ENCODE peak calls at places on chromosomes 6 and 20, in nine cellular contexts. One of them, this sample, is unnamed.

GRCh38 chr20:49310695-49311094 is 32.8 kb upstream of the ZNFX1 start:
- DNase-seq in suprapubic skin: no peak
- DNase-seq in ovary: no peak
- DNase-seq in stomach: no peak
- DNase-seq in A549: no peak
- DNase-seq in upper lobe of left lung: no peak
- DNase-seq in tibial nerve: no peak
- DNase-seq in GM12878: no peak
- DNase-seq in K562: no peak
- DNase-seq in this sample: no peak

GRCh38 chr6:117463762-117464665 is 18.5 kb upstream of the DCBLD1 start:
- DNase-seq in GM12878: no peak
- DNase-seq in stomach: no peak
- DNase-seq in A549: peak
- DNase-seq in upper lobe of left lung: no peak
- DNase-seq in ovary: no peak
- DNase-seq in K562: no peak
- DNase-seq in tibial nerve: no peak
- DNase-seq in suprapubic skin: no peak
- DNase-seq in this sample: no peak

GRCh38 chr6:136550045-136550329 is 235 bp downstream of the MAP7 start:
- DNase-seq in A549: no peak
- DNase-seq in upper lobe of left lung: no peak
- DNase-seq in tibial nerve: no peak
- DNase-seq in suprapubic skin: no peak
- DNase-seq in stomach: no peak
- DNase-seq in K562: peak
- DNase-seq in GM12878: no peak
- DNase-seq in ovary: no peak
- DNase-seq in this sample: no peak

GRCh38 chr20:32183947-32184635 is 23.5 kb downstream of the PLAGL2 start:
- DNase-seq in ovary: no peak
- DNase-seq in upper lobe of left lung: no peak
- DNase-seq in tibial nerve: no peak
- DNase-seq in A549: no peak
- DNase-seq in stomach: no peak
- DNase-seq in suprapubic skin: peak
- DNase-seq in K562: no peak
- DNase-seq in GM12878: no peak
- DNase-seq in this sample: no peak

GRCh38 chr6:138405816-138406403 is 1.9 kb downstream of the HEBP2 start:
- DNase-seq in GM12878: no peak
- DNase-seq in suprapubic skin: no peak
- DNase-seq in tibial nerve: no peak
- DNase-seq in stomach: no peak
- DNase-seq in ovary: no peak
- DNase-seq in upper lobe of left lung: no peak
- DNase-seq in K562: no peak
- DNase-seq in A549: no peak
- DNase-seq in this sample: no peak

GRCh38 chr20:4437131-4437530 is 284.6 kb upstream of the PRND start:
- DNase-seq in GM12878: no peak
- DNase-seq in A549: no peak
- DNase-seq in stomach: no peak
- DNase-seq in K562: no peak
- DNase-seq in ovary: no peak
- DNase-seq in suprapubic skin: no peak
- DNase-seq in upper lobe of left lung: no peak
- DNase-seq in tibial nerve: no peak
- DNase-seq in this sample: no peak

GRCh38 chr6:118869894-118870665 is 23.9 kb upstream of the ASF1A start:
- DNase-seq in stomach: no peak
- DNase-seq in K562: no peak
- DNase-seq in suprapubic skin: no peak
- DNase-seq in GM12878: no peak
- DNase-seq in upper lobe of left lung: no peak
- DNase-seq in ovary: no peak
- DNase-seq in A549: no peak
- DNase-seq in tibial nerve: no peak
- DNase-seq in this sample: no peak

GRCh38 chr20:59006167-59006863 is 739 bp downstream of the CTSZ start:
- DNase-seq in stomach: no peak
- DNase-seq in tibial nerve: peak
- DNase-seq in suprapubic skin: no peak
- DNase-seq in ovary: peak
- DNase-seq in A549: no peak
- DNase-seq in upper lobe of left lung: peak
- DNase-seq in GM12878: no peak
- DNase-seq in K562: no peak
- DNase-seq in this sample: peak

GRCh38 chr20:25521382-25521781 is 63.9 kb downstream of the NINL start:
- DNase-seq in tibial nerve: no peak
- DNase-seq in ovary: no peak
- DNase-seq in K562: no peak
- DNase-seq in A549: no peak
- DNase-seq in stomach: no peak
- DNase-seq in GM12878: no peak
- DNase-seq in upper lobe of left lung: no peak
- DNase-seq in suprapubic skin: no peak
- DNase-seq in this sample: no peak

GRCh38 chr6:30555428-30556005 is 772 bp downstream of the GNL1 start:
- DNase-seq in stomach: peak
- DNase-seq in A549: no peak
- DNase-seq in K562: peak
- DNase-seq in GM12878: no peak
- DNase-seq in upper lobe of left lung: peak
- DNase-seq in ovary: peak
- DNase-seq in suprapubic skin: peak
- DNase-seq in tibial nerve: peak
- DNase-seq in this sample: peak

GRCh38 chr6:49423817-49424216 is 39.2 kb downstream of the MMUT start:
- DNase-seq in suprapubic skin: no peak
- DNase-seq in GM12878: no peak
- DNase-seq in upper lobe of left lung: no peak
- DNase-seq in A549: peak
- DNase-seq in ovary: no peak
- DNase-seq in stomach: no peak
- DNase-seq in tibial nerve: no peak
- DNase-seq in K562: no peak
- DNase-seq in this sample: no peak

GRCh38 chr6:105346052-105346451 is 56.8 kb downstream of the PREP start:
- DNase-seq in upper lobe of left lung: no peak
- DNase-seq in stomach: no peak
- DNase-seq in suprapubic skin: no peak
- DNase-seq in A549: peak
- DNase-seq in tibial nerve: no peak
- DNase-seq in K562: no peak
- DNase-seq in ovary: no peak
- DNase-seq in GM12878: no peak
- DNase-seq in this sample: no peak

GRCh38 chr6:24985313-24985712 is 49.6 kb upstream of the RIPOR2 start:
- DNase-seq in tibial nerve: no peak
- DNase-seq in ovary: no peak
- DNase-seq in K562: no peak
- DNase-seq in suprapubic skin: no peak
- DNase-seq in GM12878: no peak
- DNase-seq in stomach: no peak
- DNase-seq in A549: no peak
- DNase-seq in upper lobe of left lung: no peak
- DNase-seq in this sample: no peak

GRCh38 chr6:88008821-88009220 is 38.8 kb upstream of the SPACA1 start:
- DNase-seq in ovary: no peak
- DNase-seq in K562: no peak
- DNase-seq in A549: peak
- DNase-seq in upper lobe of left lung: no peak
- DNase-seq in tibial nerve: no peak
- DNase-seq in stomach: no peak
- DNase-seq in GM12878: no peak
- DNase-seq in suprapubic skin: no peak
- DNase-seq in this sample: no peak

GRCh38 chr6:167907837-167908681 is 81.3 kb downstream of the AFDN start:
- DNase-seq in stomach: no peak
- DNase-seq in A549: peak
- DNase-seq in tibial nerve: no peak
- DNase-seq in GM12878: no peak
- DNase-seq in upper lobe of left lung: no peak
- DNase-seq in ovary: no peak
- DNase-seq in suprapubic skin: no peak
- DNase-seq in K562: no peak
- DNase-seq in this sample: peak

GRCh38 chr20:52410182-52410647 is 218.6 kb upstream of the ZFP64 start:
- DNase-seq in tibial nerve: no peak
- DNase-seq in stomach: no peak
- DNase-seq in K562: no peak
- DNase-seq in ovary: no peak
- DNase-seq in GM12878: no peak
- DNase-seq in suprapubic skin: peak
- DNase-seq in upper lobe of left lung: no peak
- DNase-seq in A549: no peak
- DNase-seq in this sample: no peak

GRCh38 chr20:371755-372542 is 8.6 kb upstream of the TRIB3 start:
- DNase-seq in stomach: peak
- DNase-seq in suprapubic skin: no peak
- DNase-seq in tibial nerve: peak
- DNase-seq in A549: peak
- DNase-seq in ovary: no peak
- DNase-seq in K562: peak
- DNase-seq in GM12878: no peak
- DNase-seq in upper lobe of left lung: no peak
- DNase-seq in this sample: peak

GRCh38 chr6:68653074-68653705 is 18.1 kb downstream of the ADGRB3 start:
- DNase-seq in tibial nerve: no peak
- DNase-seq in GM12878: no peak
- DNase-seq in ovary: no peak
- DNase-seq in upper lobe of left lung: no peak
- DNase-seq in suprapubic skin: no peak
- DNase-seq in K562: peak
- DNase-seq in A549: no peak
- DNase-seq in stomach: no peak
- DNase-seq in this sample: no peak

GRCh38 chr6:109091314-109092009 is 3.2 kb downstream of the SESN1 start:
- DNase-seq in ovary: no peak
- DNase-seq in K562: no peak
- DNase-seq in upper lobe of left lung: no peak
- DNase-seq in tibial nerve: no peak
- DNase-seq in stomach: no peak
- DNase-seq in suprapubic skin: no peak
- DNase-seq in GM12878: no peak
- DNase-seq in A549: no peak
- DNase-seq in this sample: no peak
- H3K4me3 ChIP-seq in ovary: peak
- H3K4me3 ChIP-seq in K562: no peak
- H3K4me3 ChIP-seq in upper lobe of left lung: no peak
- H3K4me3 ChIP-seq in tibial nerve: no peak
- H3K4me3 ChIP-seq in stomach: peak
- H3K4me3 ChIP-seq in suprapubic skin: peak
- H3K4me3 ChIP-seq in GM12878: no peak
- H3K4me3 ChIP-seq in A549: no peak
- H3K4me3 ChIP-seq in this sample: no peak

DNA sequence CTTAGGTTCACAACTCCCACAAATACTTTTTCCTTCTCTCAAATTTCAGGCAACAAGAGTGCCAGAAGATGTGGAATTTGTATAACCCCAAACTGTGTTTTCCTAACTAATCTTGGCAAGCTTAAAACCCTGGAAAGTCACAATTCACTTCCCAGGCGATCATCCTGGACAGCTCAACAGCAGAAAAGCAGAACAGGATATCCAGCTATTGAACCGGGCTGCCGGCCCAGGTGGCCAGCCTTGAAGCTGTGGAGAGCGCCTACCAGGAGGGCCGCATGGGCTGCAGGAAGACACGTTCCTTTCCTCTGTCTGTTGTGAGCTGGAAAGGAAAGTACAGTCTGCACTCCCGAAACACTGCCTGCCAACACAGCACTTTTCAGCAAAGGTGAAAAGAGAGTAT is 719.7 kb upstream of the MARCKS start:
- DNase-seq in GM12878: no peak
- DNase-seq in stomach: no peak
- DNase-seq in tibial nerve: no peak
- DNase-seq in K562: no peak
- DNase-seq in upper lobe of left lung: peak
- DNase-seq in suprapubic skin: no peak
- DNase-seq in A549: no peak
- DNase-seq in ovary: peak
- DNase-seq in this sample: no peak
- TF ChIP-seq EP300 in GM12878: no peak
- TF ChIP-seq EP300 in stomach: no peak
- TF ChIP-seq EP300 in tibial nerve: no peak
- TF ChIP-seq EP300 in K562: no peak
- TF ChIP-seq EP300 in upper lobe of left lung: no peak
- TF ChIP-seq EP300 in suprapubic skin: no peak
- TF ChIP-seq EP300 in A549: no peak
- TF ChIP-seq EP300 in ovary: no peak
- TF ChIP-seq EP300 in this sample: no peak

GRCh38 chr6:113824411-113824810 is 32.7 kb upstream of the MARCKS start:
- DNase-seq in GM12878: no peak
- DNase-seq in K562: no peak
- DNase-seq in upper lobe of left lung: no peak
- DNase-seq in A549: no peak
- DNase-seq in ovary: no peak
- DNase-seq in suprapubic skin: no peak
- DNase-seq in tibial nerve: no peak
- DNase-seq in stomach: no peak
- DNase-seq in this sample: no peak
- H3K4me3 ChIP-seq in GM12878: no peak
- H3K4me3 ChIP-seq in K562: no peak
- H3K4me3 ChIP-seq in upper lobe of left lung: no peak
- H3K4me3 ChIP-seq in A549: no peak
- H3K4me3 ChIP-seq in ovary: no peak
- H3K4me3 ChIP-seq in suprapubic skin: no peak
- H3K4me3 ChIP-seq in tibial nerve: no peak
- H3K4me3 ChIP-seq in stomach: no peak
- H3K4me3 ChIP-seq in this sample: no peak

GRCh38 chr6:100440935-100441334 is 23.8 kb downstream of the SIM1 start:
- DNase-seq in ovary: no peak
- DNase-seq in tibial nerve: no peak
- DNase-seq in A549: no peak
- DNase-seq in GM12878: no peak
- DNase-seq in stomach: no peak
- DNase-seq in K562: no peak
- DNase-seq in upper lobe of left lung: no peak
- DNase-seq in suprapubic skin: no peak
- DNase-seq in this sample: no peak
- TF ChIP-seq EP300 in ovary: no peak
- TF ChIP-seq EP300 in tibial nerve: no peak
- TF ChIP-seq EP300 in A549: no peak
- TF ChIP-seq EP300 in GM12878: no peak
- TF ChIP-seq EP300 in stomach: no peak
- TF ChIP-seq EP300 in K562: no peak
- TF ChIP-seq EP300 in upper lobe of left lung: no peak
- TF ChIP-seq EP300 in suprapubic skin: no peak
- TF ChIP-seq EP300 in this sample: no peak

DNA sequence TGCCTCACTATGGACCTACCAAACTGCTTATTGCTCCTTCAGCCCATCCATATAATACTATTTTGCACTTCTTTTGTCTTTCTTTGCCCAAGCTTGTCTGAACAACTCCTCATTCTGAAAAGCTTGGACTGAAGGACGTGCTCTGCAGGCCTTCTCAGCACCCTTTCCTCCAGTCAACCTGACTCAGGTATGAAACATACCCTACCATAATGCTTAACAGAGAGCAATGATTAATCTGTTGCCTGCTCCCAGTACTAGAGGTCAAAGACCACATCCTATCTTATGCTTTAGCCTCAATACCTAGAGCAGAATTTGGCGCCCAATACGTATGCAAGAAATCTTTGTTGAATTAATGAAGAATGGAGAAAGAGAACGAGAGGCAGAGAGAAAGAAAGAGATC is 55.2 kb downstream of the ATXN1 start:
- DNase-seq in ovary: no peak
- DNase-seq in tibial nerve: no peak
- DNase-seq in upper lobe of left lung: no peak
- DNase-seq in K562: no peak
- DNase-seq in A549: no peak
- DNase-seq in GM12878: no peak
- DNase-seq in suprapubic skin: no peak
- DNase-seq in stomach: no peak
- DNase-seq in this sample: no peak
- H3K4me3 ChIP-seq in ovary: no peak
- H3K4me3 ChIP-seq in tibial nerve: no peak
- H3K4me3 ChIP-seq in upper lobe of left lung: no peak
- H3K4me3 ChIP-seq in K562: no peak
- H3K4me3 ChIP-seq in A549: no peak
- H3K4me3 ChIP-seq in GM12878: no peak
- H3K4me3 ChIP-seq in suprapubic skin: no peak
- H3K4me3 ChIP-seq in stomach: no peak
- H3K4me3 ChIP-seq in this sample: no peak